ENCODE peak calls at places on chromosomes 6 and 20, in ten cellular contexts. One of them, this sample, is unnamed.

GRCh38 chr6:37624121-37624520 is 73.6 kb downstream of the MDGA1 start:
- DNase-seq in left lung: no peak
- DNase-seq in tibial artery: no peak
- DNase-seq in thyroid gland: no peak
- DNase-seq in Peyer's patch: no peak
- DNase-seq in H9: no peak
- DNase-seq in lower lobe of right lung: no peak
- DNase-seq in uterus: no peak
- DNase-seq in hepatocyte: no peak
- DNase-seq in left ventricle myocardium inferior: no peak
- DNase-seq in this sample: no peak

GRCh38 chr6:158812611-158813010 is 6.6 kb downstream of the EZR start:
- DNase-seq in H9: no peak
- DNase-seq in uterus: no peak
- DNase-seq in Peyer's patch: peak; percentile 18
- DNase-seq in thyroid gland: no peak
- DNase-seq in hepatocyte: no peak
- DNase-seq in lower lobe of right lung: no peak
- DNase-seq in left lung: no peak
- DNase-seq in tibial artery: no peak
- DNase-seq in left ventricle myocardium inferior: no peak
- DNase-seq in this sample: no peak

GRCh38 chr6:166925141-166925996 is 31.0 kb downstream of the RNASET2 start:
- DNase-seq in left ventricle myocardium inferior: no peak
- DNase-seq in hepatocyte: no peak
- DNase-seq in thyroid gland: no peak
- DNase-seq in left lung: no peak
- DNase-seq in Peyer's patch: peak; percentile 8
- DNase-seq in tibial artery: no peak
- DNase-seq in uterus: no peak
- DNase-seq in H9: no peak
- DNase-seq in lower lobe of right lung: no peak
- DNase-seq in this sample: no peak

GRCh38 chr6:143337201-143337949 is 113.1 kb downstream of the ADAT2 start:
- DNase-seq in uterus: no peak
- DNase-seq in left lung: peak; percentile 72
- DNase-seq in Peyer's patch: peak; percentile 33
- DNase-seq in H9: peak; percentile 90
- DNase-seq in hepatocyte: peak; percentile 38
- DNase-seq in thyroid gland: peak; percentile 36
- DNase-seq in lower lobe of right lung: peak; percentile 52
- DNase-seq in left ventricle myocardium inferior: peak; percentile 22
- DNase-seq in tibial artery: no peak
- DNase-seq in this sample: peak; percentile 52

GRCh38 chr6:11093065-11093590 is 506 bp upstream of the SMIM13 start:
- DNase-seq in H9: peak; percentile 22
- DNase-seq in uterus: no peak
- DNase-seq in left ventricle myocardium inferior: no peak
- DNase-seq in Peyer's patch: peak; percentile 54
- DNase-seq in thyroid gland: no peak
- DNase-seq in hepatocyte: peak; percentile 62
- DNase-seq in tibial artery: no peak
- DNase-seq in left lung: no peak
- DNase-seq in lower lobe of right lung: no peak
- DNase-seq in this sample: no peak

GRCh38 chr20:44017905-44018683 is 103.4 kb downstream of the TOX2 start:
- DNase-seq in left ventricle myocardium inferior: no peak
- DNase-seq in Peyer's patch: no peak
- DNase-seq in tibial artery: peak; percentile 80
- DNase-seq in hepatocyte: peak; percentile 68
- DNase-seq in H9: no peak
- DNase-seq in thyroid gland: peak; percentile 45
- DNase-seq in uterus: peak; percentile 77
- DNase-seq in lower lobe of right lung: peak; percentile 75
- DNase-seq in left lung: no peak
- DNase-seq in this sample: no peak

GRCh38 chr20:8527998-8528397 is 395.9 kb downstream of the PLCB1 start:
- DNase-seq in uterus: no peak
- DNase-seq in hepatocyte: no peak
- DNase-seq in left lung: no peak
- DNase-seq in thyroid gland: no peak
- DNase-seq in tibial artery: no peak
- DNase-seq in H9: no peak
- DNase-seq in Peyer's patch: no peak
- DNase-seq in left ventricle myocardium inferior: no peak
- DNase-seq in lower lobe of right lung: no peak
- DNase-seq in this sample: no peak

GRCh38 chr6:43893073-43893472 is 123.1 kb downstream of the VEGFA start:
- DNase-seq in hepatocyte: no peak
- DNase-seq in thyroid gland: no peak
- DNase-seq in left ventricle myocardium inferior: no peak
- DNase-seq in left lung: peak; percentile 44
- DNase-seq in uterus: no peak
- DNase-seq in H9: no peak
- DNase-seq in Peyer's patch: no peak
- DNase-seq in tibial artery: no peak
- DNase-seq in lower lobe of right lung: no peak
- DNase-seq in this sample: no peak

GRCh38 chr6:6927437-6928361 is 180.1 kb upstream of the RREB1 start:
- DNase-seq in left ventricle myocardium inferior: peak; percentile 44
- DNase-seq in Peyer's patch: no peak
- DNase-seq in hepatocyte: no peak
- DNase-seq in uterus: peak; percentile 35
- DNase-seq in H9: peak; percentile 65
- DNase-seq in tibial artery: no peak
- DNase-seq in left lung: peak; percentile 80
- DNase-seq in lower lobe of right lung: peak; percentile 79
- DNase-seq in thyroid gland: no peak
- DNase-seq in this sample: peak; percentile 45

GRCh38 chr20:21004386-21005076 is 101.6 kb downstream of the LINC00237 start:
- DNase-seq in thyroid gland: no peak
- DNase-seq in tibial artery: no peak
- DNase-seq in H9: no peak
- DNase-seq in lower lobe of right lung: no peak
- DNase-seq in Peyer's patch: no peak
- DNase-seq in left lung: no peak
- DNase-seq in left ventricle myocardium inferior: no peak
- DNase-seq in uterus: no peak
- DNase-seq in hepatocyte: no peak
- DNase-seq in this sample: no peak

DNA sequence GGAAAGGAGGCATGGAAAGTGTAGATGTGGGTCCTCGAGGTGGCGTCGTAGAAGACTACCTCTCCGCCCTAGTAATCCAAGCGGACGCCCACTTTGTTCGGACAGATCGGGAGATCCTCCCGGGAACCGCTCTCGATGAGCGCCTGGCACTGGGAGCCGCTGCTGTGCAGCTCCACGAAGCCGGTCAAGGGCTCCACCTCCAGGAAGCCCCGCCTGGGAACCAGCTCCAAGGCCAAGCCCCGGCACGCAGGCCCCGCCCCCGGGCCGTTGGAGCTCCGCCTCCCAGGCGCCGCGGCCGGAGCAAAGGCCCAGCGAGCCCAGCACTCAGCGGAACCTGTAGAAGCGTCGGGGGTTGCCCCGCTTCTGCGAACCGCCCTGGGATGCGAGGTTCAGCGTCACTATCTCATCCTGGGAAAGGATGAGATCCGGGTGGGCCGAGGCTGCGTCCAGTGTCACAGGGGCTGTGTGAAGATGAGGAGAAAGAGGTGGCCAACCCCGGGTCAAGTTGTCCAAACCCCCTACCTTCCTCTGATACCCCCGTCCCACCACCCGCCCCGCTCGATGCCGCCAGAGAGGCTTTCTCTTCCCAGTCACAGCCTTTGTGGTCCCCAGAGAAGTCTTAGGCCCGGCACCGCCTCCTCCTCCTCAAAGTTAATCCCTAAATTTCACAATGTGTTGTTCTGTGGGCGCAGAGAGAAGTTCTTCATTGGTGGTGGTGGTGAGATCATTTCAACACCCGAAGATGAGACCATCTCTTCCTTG is 10.8 kb downstream of the TRIM31 start:
- DNase-seq in thyroid gland: peak; percentile 93
- DNase-seq in Peyer's patch: peak; percentile 73
- DNase-seq in tibial artery: peak; percentile 93
- DNase-seq in hepatocyte: peak; percentile 96
- DNase-seq in left lung: peak; percentile 99
- DNase-seq in lower lobe of right lung: peak; percentile 95
- DNase-seq in H9: peak; percentile 95
- DNase-seq in left ventricle myocardium inferior: peak; percentile 93
- DNase-seq in uterus: peak; percentile 90
- DNase-seq in this sample: peak; percentile 94
- TF ChIP-seq CTCF in thyroid gland: no peak
- TF ChIP-seq CTCF in Peyer's patch: peak; percentile 21
- TF ChIP-seq CTCF in tibial artery: no peak
- TF ChIP-seq CTCF in hepatocyte: peak; percentile 31
- TF ChIP-seq CTCF in left lung: no peak
- TF ChIP-seq CTCF in lower lobe of right lung: no peak
- TF ChIP-seq CTCF in H9: no peak
- TF ChIP-seq CTCF in left ventricle myocardium inferior: peak; percentile 17
- TF ChIP-seq CTCF in uterus: no peak
- TF ChIP-seq CTCF in this sample: peak; percentile 5

DNA sequence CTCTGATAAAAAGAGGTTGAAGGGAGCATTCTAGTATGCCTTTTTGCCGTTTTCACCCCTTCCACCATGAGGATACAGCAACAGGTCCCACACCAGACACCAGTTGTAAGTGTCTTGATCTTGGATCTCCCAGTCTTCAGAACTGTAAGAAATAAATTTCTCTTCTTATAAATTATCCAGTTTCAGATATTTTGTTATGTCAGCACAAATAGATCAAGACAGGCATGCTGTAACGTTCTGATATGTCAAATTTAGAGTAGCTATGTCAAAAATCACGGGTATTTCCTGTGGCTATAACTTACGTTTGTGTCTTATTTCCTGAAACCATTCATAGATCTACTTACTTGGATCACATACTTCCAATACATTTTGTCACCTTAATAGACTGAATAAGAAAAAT is 55.9 kb upstream of the CD83 start:
- DNase-seq in lower lobe of right lung: no peak
- DNase-seq in uterus: no peak
- DNase-seq in thyroid gland: no peak
- DNase-seq in H9: no peak
- DNase-seq in Peyer's patch: no peak
- DNase-seq in left lung: no peak
- DNase-seq in hepatocyte: no peak
- DNase-seq in tibial artery: no peak
- DNase-seq in left ventricle myocardium inferior: no peak
- DNase-seq in this sample: no peak
- H3K27me3 ChIP-seq in lower lobe of right lung: peaks cover 21% of the 10 kb centered on the region
- H3K27me3 ChIP-seq in uterus: no peaks in the 10 kb centered on the region
- H3K27me3 ChIP-seq in thyroid gland: no peaks in the 10 kb centered on the region
- H3K27me3 ChIP-seq in H9: no peaks in the 10 kb centered on the region
- H3K27me3 ChIP-seq in Peyer's patch: no peaks in the 10 kb centered on the region
- H3K27me3 ChIP-seq in left lung: peaks cover 23% of the 10 kb centered on the region
- H3K27me3 ChIP-seq in hepatocyte: peaks cover 8% of the 10 kb centered on the region
- H3K27me3 ChIP-seq in tibial artery: peaks cover 26% of the 10 kb centered on the region
- H3K27me3 ChIP-seq in left ventricle myocardium inferior: peaks cover 40% of the 10 kb centered on the region
- H3K27me3 ChIP-seq in this sample: peaks cover 36% of the 10 kb centered on the region

GRCh38 chr20:35801865-35802264 is 30.1 kb downstream of the PHF20 start:
- DNase-seq in lower lobe of right lung: no peak
- DNase-seq in left lung: no peak
- DNase-seq in Peyer's patch: no peak
- DNase-seq in uterus: no peak
- DNase-seq in H9: no peak
- DNase-seq in left ventricle myocardium inferior: no peak
- DNase-seq in thyroid gland: no peak
- DNase-seq in hepatocyte: no peak
- DNase-seq in tibial artery: no peak
- DNase-seq in this sample: no peak

GRCh38 chr20:35791097-35791496 is 19.3 kb downstream of the PHF20 start:
- DNase-seq in H9: no peak
- DNase-seq in left lung: no peak
- DNase-seq in left ventricle myocardium inferior: no peak
- DNase-seq in thyroid gland: no peak
- DNase-seq in tibial artery: no peak
- DNase-seq in lower lobe of right lung: no peak
- DNase-seq in hepatocyte: no peak
- DNase-seq in Peyer's patch: no peak
- DNase-seq in uterus: no peak
- DNase-seq in this sample: no peak

GRCh38 chr20:35791823-35792222 is 20.0 kb downstream of the PHF20 start:
- DNase-seq in hepatocyte: no peak
- DNase-seq in lower lobe of right lung: no peak
- DNase-seq in left lung: no peak
- DNase-seq in Peyer's patch: no peak
- DNase-seq in thyroid gland: no peak
- DNase-seq in left ventricle myocardium inferior: no peak
- DNase-seq in uterus: no peak
- DNase-seq in H9: no peak
- DNase-seq in tibial artery: no peak
- DNase-seq in this sample: no peak

GRCh38 chr20:35792740-35793139 is 20.9 kb downstream of the PHF20 start:
- DNase-seq in tibial artery: no peak
- DNase-seq in left ventricle myocardium inferior: no peak
- DNase-seq in H9: no peak
- DNase-seq in lower lobe of right lung: no peak
- DNase-seq in left lung: no peak
- DNase-seq in Peyer's patch: no peak
- DNase-seq in hepatocyte: no peak
- DNase-seq in thyroid gland: no peak
- DNase-seq in uterus: no peak
- DNase-seq in this sample: no peak

DNA sequence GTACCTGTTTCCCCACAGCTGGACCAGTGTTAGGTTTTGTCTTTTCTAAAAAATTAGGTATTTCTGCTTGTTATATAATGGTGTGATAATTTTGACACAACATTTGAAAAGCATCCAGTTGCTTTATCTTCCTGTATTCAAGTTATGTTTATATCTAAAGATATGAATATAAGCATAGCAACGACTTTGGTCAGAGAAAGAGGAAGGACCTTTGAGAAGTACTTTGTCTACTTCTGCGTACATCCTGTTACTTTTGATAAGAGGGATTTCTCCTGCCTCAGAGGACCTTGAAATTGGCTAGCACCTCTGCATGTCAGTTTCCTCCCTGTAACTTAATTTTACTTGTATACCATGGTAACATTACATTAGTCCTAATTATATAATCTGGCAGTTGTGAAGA is 24.7 kb downstream of the PHF20 start:
- DNase-seq in left ventricle myocardium inferior: no peak
- DNase-seq in Peyer's patch: no peak
- DNase-seq in thyroid gland: no peak
- DNase-seq in tibial artery: no peak
- DNase-seq in hepatocyte: no peak
- DNase-seq in uterus: no peak
- DNase-seq in H9: no peak
- DNase-seq in lower lobe of right lung: no peak
- DNase-seq in left lung: no peak
- DNase-seq in this sample: no peak
- H3K27ac ChIP-seq in left ventricle myocardium inferior: peak overlapping the region; percentile 6
- H3K27ac ChIP-seq in Peyer's patch: peak overlapping the region; percentile 40
- H3K27ac ChIP-seq in thyroid gland: no peak overlapping the region
- H3K27ac ChIP-seq in tibial artery: no peak overlapping the region
- H3K27ac ChIP-seq in hepatocyte: no peak overlapping the region
- H3K27ac ChIP-seq in uterus: no peak overlapping the region
- H3K27ac ChIP-seq in H9: no peak overlapping the region
- H3K27ac ChIP-seq in lower lobe of right lung: peak overlapping the region; percentile 54
- H3K27ac ChIP-seq in left lung: peak overlapping the region; percentile 54
- H3K27ac ChIP-seq in this sample: peak overlapping the region; percentile 21

DNA sequence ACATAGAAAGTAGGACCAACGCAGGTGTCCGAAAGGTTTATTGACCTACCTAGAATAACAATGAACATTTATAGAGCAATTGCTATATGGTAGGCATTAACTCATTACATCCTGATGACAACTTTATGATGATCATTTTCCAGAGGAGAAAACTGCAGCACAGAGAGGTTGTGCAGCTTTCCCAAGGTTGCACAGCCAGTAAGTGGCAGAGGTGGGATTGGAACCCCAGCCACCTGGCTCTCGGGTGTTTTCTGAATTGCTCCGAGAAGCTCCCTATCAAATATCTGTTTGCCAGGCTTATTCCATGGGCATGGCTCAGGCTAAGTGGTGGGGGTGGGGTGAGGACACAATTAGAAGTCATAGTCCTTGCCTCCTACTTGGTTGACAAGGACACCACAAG is 24.1 kb upstream of the NFATC2 start:
- DNase-seq in Peyer's patch: no peak
- DNase-seq in thyroid gland: no peak
- DNase-seq in left ventricle myocardium inferior: no peak
- DNase-seq in left lung: no peak
- DNase-seq in tibial artery: no peak
- DNase-seq in hepatocyte: no peak
- DNase-seq in lower lobe of right lung: no peak
- DNase-seq in H9: no peak
- DNase-seq in uterus: no peak
- DNase-seq in this sample: no peak
- TF ChIP-seq CTCF in Peyer's patch: no peak
- TF ChIP-seq CTCF in thyroid gland: no peak
- TF ChIP-seq CTCF in left ventricle myocardium inferior: no peak
- TF ChIP-seq CTCF in left lung: no peak
- TF ChIP-seq CTCF in tibial artery: no peak
- TF ChIP-seq CTCF in hepatocyte: no peak
- TF ChIP-seq CTCF in lower lobe of right lung: no peak
- TF ChIP-seq CTCF in H9: no peak
- TF ChIP-seq CTCF in uterus: no peak
- TF ChIP-seq CTCF in this sample: no peak